ENCODE peak calls at places on chromosomes 7 and 10, in eight cellular contexts. I, U, R, M, V, J, T and Z are unnamed samples.

GRCh38 chr7:73741600-73741999 is 3.0 kb upstream of the ABHD11 start:
- DNase-seq in I (peak), M (no peak), R (no peak), J (no peak), U (no peak), V (no peak), T (peak), Z (no peak)

GRCh38 chr10:80136134-80136571 is 3.6 kb downstream of the PLAC9 start:
- DNase-seq in V (peak), R (peak), I (no peak), U (peak), J (no peak), T (no peak), M (peak), Z (peak)

GRCh38 chr10:17682236-17682946 is 38.4 kb downstream of the STAM start:
- DNase-seq in U (no peak), I (no peak), J (no peak), R (no peak), T (no peak), V (no peak), M (no peak), Z (no peak)

GRCh38 chr7:21942955-21943354 is 2.7 kb downstream of the CDCA7L start:
- DNase-seq in M (no peak), U (no peak), V (no peak), J (no peak), I (no peak), R (no peak), T (no peak), Z (no peak)

GRCh38 chr7:132207211-132207610 is 369.1 kb downstream of the PLXNA4 start:
- DNase-seq in J (no peak), T (no peak), M (no peak), V (no peak), R (no peak), I (no peak), U (no peak), Z (no peak)

GRCh38 chr10:49288341-49289065 is 10.5 kb upstream of the C10orf71 start:
- DNase-seq in U (no peak), V (no peak), R (no peak), T (no peak), J (no peak), M (no peak), I (no peak), Z (no peak)

GRCh38 chr7:119281181-119281846 is 991.7 kb upstream of the KCND2 start:
- DNase-seq in V (no peak), J (no peak), T (no peak), I (no peak), M (no peak), R (no peak), U (no peak), Z (no peak)

GRCh38 chr10:103575416-103576075 is 82.0 kb downstream of the NEURL1 start:
- DNase-seq in V (no peak), U (no peak), J (no peak), R (no peak), T (no peak), M (no peak), I (no peak), Z (no peak)

GRCh38 chr10:29634764-29635625 is at the start of gene SVIL:
- DNase-seq in M (peak), V (peak), U (no peak), J (no peak), I (no peak), T (no peak), R (peak), Z (no peak)

GRCh38 chr10:50794490-50794889 is 54.8 kb downstream of the ASAH2B start:
- DNase-seq in T (no peak), R (no peak), J (no peak), U (no peak), M (peak), I (no peak), V (no peak), Z (no peak)

DNA sequence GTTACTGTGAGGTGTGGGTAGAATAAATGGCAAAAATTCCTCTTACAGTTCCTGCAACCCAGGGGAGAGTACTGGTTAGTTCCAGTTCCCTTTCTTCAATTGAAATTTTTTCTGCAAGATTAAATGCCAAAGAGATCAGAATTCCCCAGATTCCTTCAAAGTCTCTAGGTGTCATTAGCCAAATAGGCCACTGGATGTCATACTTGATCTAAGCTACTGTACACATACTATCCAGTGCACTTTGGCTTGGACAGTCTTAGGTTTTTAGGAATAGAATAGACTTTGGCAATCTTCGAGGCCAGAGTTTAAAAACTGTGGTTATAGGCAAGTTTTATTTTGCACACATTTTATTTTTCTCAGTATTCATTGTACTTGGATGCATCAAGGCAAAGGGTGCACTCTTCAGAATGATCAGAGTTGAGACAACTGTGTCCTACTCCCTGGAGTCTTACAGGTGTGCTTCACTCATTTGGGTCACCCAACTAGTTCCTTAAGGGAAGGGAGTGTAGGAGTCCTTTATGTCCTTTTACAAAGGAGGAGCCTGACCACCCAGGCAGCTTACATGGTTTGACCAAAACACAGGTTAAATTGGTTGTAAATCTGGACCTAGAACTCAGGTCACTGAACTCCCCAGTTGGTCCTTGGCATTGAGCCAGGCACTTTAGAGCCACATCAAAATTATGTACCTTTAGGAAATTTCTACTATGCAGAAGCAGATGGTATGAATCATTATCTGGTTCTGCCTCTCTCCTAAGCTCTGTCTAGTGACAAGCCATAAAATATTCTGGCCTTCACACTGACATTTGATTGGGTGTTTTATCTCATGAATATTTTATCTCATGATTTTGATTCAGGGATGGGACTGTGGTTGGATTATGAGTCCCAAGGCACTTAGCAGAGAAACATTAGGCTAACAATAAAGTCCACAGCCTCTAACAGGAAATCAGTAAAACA is 49.5 kb downstream of the ASAH2B start:
- DNase-seq in M (peak), U (peak), V (no peak), T (no peak), I (peak), J (no peak), R (peak), Z (no peak)
- TF ChIP-seq CTCF in M (peak), U (peak), V (no peak), T (no peak), I (peak), J (no peak), R (peak), Z (peak)

GRCh38 chr10:18738835-18739234 is 79.6 kb downstream of the ARL5B start:
- DNase-seq in T (no peak), V (no peak), M (peak), U (peak), I (no peak), R (peak), J (no peak), Z (no peak)

GRCh38 chr10:18737841-18738240 is 78.6 kb downstream of the ARL5B start:
- DNase-seq in U (peak), J (no peak), M (peak), R (peak), I (no peak), V (no peak), T (no peak), Z (no peak)

GRCh38 chr10:18735711-18736110 is 76.5 kb downstream of the ARL5B start:
- DNase-seq in T (peak), I (no peak), U (no peak), R (no peak), M (no peak), J (no peak), V (no peak), Z (no peak)

DNA sequence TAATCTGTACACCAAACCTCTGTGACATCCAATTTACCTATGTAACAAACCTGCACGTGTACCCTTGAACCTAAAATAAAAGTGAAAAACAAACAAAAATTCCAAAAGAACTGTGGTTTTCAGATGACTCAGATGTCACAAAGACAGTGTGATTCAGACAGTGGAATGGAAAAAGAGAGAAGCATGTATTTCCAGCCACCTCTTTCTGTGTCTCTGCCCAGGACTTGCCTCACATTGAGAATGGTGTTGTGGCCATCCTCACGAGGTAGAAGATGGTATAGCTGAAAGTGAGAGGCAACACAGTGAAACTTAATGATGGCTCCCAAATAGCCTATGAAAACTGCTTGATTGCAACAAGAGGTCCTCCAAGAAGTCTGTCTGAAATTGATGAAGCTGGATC is 78.0 kb downstream of the ARL5B start:
- DNase-seq in V (no peak), J (no peak), U (no peak), I (no peak), T (no peak), M (peak), R (peak), Z (no peak)
- TF ChIP-seq CTCF in V (no peak), J (no peak), U (no peak), I (no peak), T (no peak), M (no peak), R (no peak), Z (no peak)

GRCh38 chr7:1915956-1916620 is 246.0 kb downstream of the ELFN1 start:
- DNase-seq in M (no peak), R (no peak), I (no peak), V (no peak), T (no peak), U (no peak), J (no peak), Z (no peak)
- TF ChIP-seq CTCF in M (no peak), R (no peak), I (no peak), V (no peak), T (no peak), U (no peak), J (no peak), Z (no peak)

GRCh38 chr7:107384025-107384424 is 85.8 kb upstream of the GPR22 start:
- DNase-seq in T (no peak), M (peak), V (no peak), R (no peak), U (no peak), J (no peak), I (no peak), Z (no peak)

GRCh38 chr7:107387573-107388219 is 82.2 kb upstream of the GPR22 start:
- DNase-seq in V (no peak), M (peak), U (peak), I (no peak), T (no peak), R (peak), J (no peak), Z (no peak)

GRCh38 chr7:107386543-107386900 is 83.3 kb upstream of the GPR22 start:
- DNase-seq in V (no peak), M (no peak), T (no peak), I (no peak), R (no peak), J (no peak), U (no peak), Z (no peak)

GRCh38 chr7:107388604-107389003 is 81.3 kb upstream of the GPR22 start:
- DNase-seq in U (no peak), M (no peak), J (no peak), T (no peak), V (no peak), R (no peak), I (no peak), Z (no peak)

DNA sequence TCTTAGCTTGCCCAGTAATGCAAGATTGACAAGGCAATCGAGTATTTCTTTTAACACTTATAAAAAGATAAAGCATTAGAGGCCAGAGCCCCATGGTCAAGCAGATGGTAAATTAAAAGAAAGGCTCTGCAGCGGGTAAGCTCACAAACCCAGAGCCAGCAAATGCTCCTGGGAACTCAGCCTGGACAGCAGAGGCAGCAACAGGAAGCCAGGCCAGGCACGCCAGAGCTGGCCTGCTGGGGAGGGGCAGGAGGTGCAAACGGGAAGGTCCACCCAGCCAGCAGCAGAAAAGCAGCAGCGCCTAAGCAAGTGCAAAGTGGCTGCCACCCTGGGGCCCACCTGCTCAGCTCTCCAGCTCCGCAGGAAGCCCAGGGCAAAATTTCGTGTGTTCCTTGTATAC is 82.8 kb upstream of the GPR22 start:
- DNase-seq in T (peak), M (no peak), J (no peak), I (no peak), U (no peak), V (no peak), R (peak), Z (no peak)
- TF ChIP-seq CTCF in T (no peak), M (no peak), J (no peak), I (no peak), U (no peak), V (no peak), R (no peak), Z (no peak)

GRCh38 chr7:33979300-33979806 is 74.0 kb downstream of the BMPER start:
- DNase-seq in I (no peak), T (no peak), R (no peak), J (no peak), U (no peak), M (no peak), V (no peak), Z (no peak)

GRCh38 chr7:33979807-33980355 is 74.5 kb downstream of the BMPER start:
- DNase-seq in I (no peak), R (peak), T (no peak), M (peak), V (no peak), J (no peak), U (peak), Z (no peak)

GRCh38 chr7:33981686-33982424 is 76.5 kb downstream of the BMPER start:
- DNase-seq in M (no peak), U (peak), I (no peak), V (no peak), R (peak), T (no peak), J (no peak), Z (no peak)

GRCh38 chr7:33981221-33981620 is 75.9 kb downstream of the BMPER start:
- DNase-seq in I (no peak), M (no peak), V (no peak), J (no peak), R (no peak), U (no peak), T (no peak), Z (no peak)

DNA sequence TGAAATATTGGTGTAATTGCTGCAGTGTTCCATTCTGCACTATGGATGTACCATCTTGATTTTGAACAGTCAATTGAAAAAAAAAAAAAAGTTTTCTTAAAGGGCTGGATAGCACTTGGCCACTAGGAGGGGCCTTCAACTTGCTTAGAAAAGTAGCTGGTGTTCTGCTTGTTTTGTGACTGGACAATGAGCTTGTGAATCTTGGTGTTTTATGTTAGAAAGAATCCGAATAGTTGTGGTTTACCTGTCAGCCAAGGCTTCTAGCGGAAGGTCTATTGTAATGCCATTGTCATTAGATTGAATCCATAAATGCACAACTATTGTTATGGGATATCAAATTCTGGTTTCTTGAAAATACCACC is 77.1 kb downstream of the BMPER start:
- DNase-seq in V (no peak), U (no peak), J (no peak), I (no peak), M (peak), R (peak), T (peak), Z (no peak)
- TF ChIP-seq CTCF in V (peak), U (peak), J (no peak), I (no peak), M (peak), R (peak), T (peak), Z (peak)

DNA sequence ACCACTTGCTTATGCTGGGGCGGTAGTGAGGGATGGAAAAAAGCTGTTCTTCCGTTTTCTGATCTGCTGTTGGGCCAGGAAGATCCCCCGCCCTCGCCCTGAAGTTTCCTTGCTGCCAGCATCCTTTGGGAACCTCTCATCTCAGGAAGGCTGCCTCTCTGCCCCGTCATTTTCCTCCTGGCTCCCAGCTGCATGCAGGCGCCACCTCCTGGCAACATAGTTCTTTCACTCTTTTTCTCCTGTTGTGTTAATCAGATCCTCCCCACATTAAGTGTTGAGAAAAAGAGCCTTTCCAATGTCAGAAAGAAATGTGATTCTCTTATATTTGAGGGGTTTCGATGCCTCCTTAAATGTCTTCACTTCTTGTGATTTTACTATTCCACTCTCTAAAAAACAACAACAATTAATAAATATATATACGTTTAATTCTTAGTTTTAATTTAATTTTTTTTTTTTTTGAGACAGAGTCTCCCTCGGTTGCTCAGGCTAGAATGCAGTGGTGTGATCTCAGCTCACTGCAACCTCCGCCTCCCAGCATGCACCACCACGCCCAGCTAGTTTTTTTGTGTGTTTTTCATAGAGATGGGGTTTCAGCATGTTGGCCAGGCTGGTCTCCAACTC is 122.9 kb downstream of the RALA start:
- DNase-seq in V (peak), U (no peak), R (peak), T (peak), J (peak), I (peak), M (peak), Z (peak)
- TF ChIP-seq CTCF in V (peak), U (peak), R (peak), T (peak), J (peak), I (peak), M (peak), Z (peak)

GRCh38 chr7:25720427-25720826 is 431.6 kb upstream of the NFE2L3 start:
- DNase-seq in R (peak), J (no peak), I (no peak), M (peak), U (no peak), T (peak), V (no peak), Z (no peak)
- TF ChIP-seq CTCF in R (peak), J (no peak), I (no peak), M (peak), U (no peak), T (peak), V (no peak), Z (peak)

GRCh38 chr10:60662917-60663614 is 115.2 kb upstream of the CDK1 start:
- DNase-seq in J (no peak), R (peak), T (no peak), I (no peak), V (no peak), U (no peak), M (no peak), Z (no peak)
- TF ChIP-seq CTCF in J (no peak), R (no peak), T (no peak), I (no peak), V (no peak), U (peak), M (no peak), Z (peak)